ENCODE peak calls at places on chromosomes 3 and 15, in ten cellular contexts. J is HT-29; B is stimulated activated CD4-positive, alpha-beta T cell treated with anti-CD3 and anti-CD28 coated beads, Interleukin-12 subunit alpha, Interleukin-12 subunit beta, amount 100 ng/mL, for 4 hours; C is NCI-H2171 treated with DMSO at 0.1 percent for 48 hours; I is stromal cell of bone marrow; H is MG63; D is left cardiac atrium; T is ovary; F is left ventricle myocardium inferior; Y is NCI-H1105. P is an unnamed sample.
A peak's percentile ranks its signal among the peaks of the same experiment; 100 is the strongest.

GRCh38 chr3:197495999-197496745 is 59.6 kb downstream of the BDH1 start:
- DNase-seq in J (no peak), B (no peak), C (no peak), I (no peak), H (no peak), D (no peak), T (no peak), F (no peak), Y (no peak), P (no peak)

GRCh38 chr3:87173071-87173470 is 54.0 kb upstream of the CHMP2B start:
- DNase-seq in J (no peak), B (no peak), C (no peak), I (no peak), H (peak; percentile 70), D (no peak), T (no peak), F (no peak), Y (no peak), P (no peak)

GRCh38 chr3:100698736-100699135 is 10.6 kb upstream of the TFG start:
- DNase-seq in J (no peak), B (no peak), C (no peak), I (no peak), H (no peak), D (no peak), T (no peak), F (no peak), Y (no peak), P (no peak)

GRCh38 chr3:141402476-141403171 is 34.3 kb downstream of the ZBTB38 start:
- DNase-seq in J (peak; percentile 43), B (peak; percentile 33), C (peak; percentile 52), I (no peak), H (peak; percentile 78), D (peak; percentile 77), T (peak; percentile 81), F (peak; percentile 84), Y (peak; percentile 44), P (peak; percentile 56)

GRCh38 chr3:151460240-151460639 is 621 bp downstream of the IGSF10 start:
- DNase-seq in J (peak; percentile 35), B (no peak), C (no peak), I (no peak), H (no peak), D (no peak), T (no peak), F (no peak), Y (no peak), P (no peak)

GRCh38 chr3:36763850-36764703 is at the start of gene DCLK3:
- DNase-seq in J (no peak), B (no peak), C (peak; percentile 28), I (no peak), H (peak; percentile 9), D (peak; percentile 29), T (no peak), F (no peak), Y (no peak), P (peak; percentile 7)

GRCh38 chr3:185442031-185442430 is 56.8 kb downstream of the TMEM41A start:
- DNase-seq in J (no peak), B (no peak), C (no peak), I (no peak), H (no peak), D (no peak), T (no peak), F (no peak), Y (no peak), P (no peak)

GRCh38 chr15:90970274-90970673 is 15.6 kb downstream of the RCCD1 start:
- DNase-seq in J (no peak), B (no peak), C (no peak), I (no peak), H (no peak), D (no peak), T (no peak), F (no peak), Y (no peak), P (no peak)

GRCh38 chr3:130378677-130379191 is 33.3 kb downstream of the COL6A5 start:
- DNase-seq in J (no peak), B (no peak), C (no peak), I (no peak), H (no peak), D (no peak), T (no peak), F (no peak), Y (no peak), P (no peak)

GRCh38 chr3:115968871-115969270 is 345.6 kb downstream of the GAP43 start:
- DNase-seq in J (no peak), B (no peak), C (no peak), I (no peak), H (no peak), D (no peak), T (no peak), F (no peak), Y (no peak), P (no peak)

GRCh38 chr15:71336671-71337070 is 221.4 kb downstream of the THSD4 start:
- DNase-seq in J (peak; percentile 62), B (no peak), C (no peak), I (no peak), H (no peak), D (no peak), T (no peak), F (no peak), Y (no peak), P (no peak)

GRCh38 chr15:48544816-48545215 is 100.7 kb downstream of the FBN1 start:
- DNase-seq in J (no peak), B (no peak), C (no peak), I (no peak), H (no peak), D (no peak), T (no peak), F (no peak), Y (no peak), P (no peak)

GRCh38 chr3:191707817-191708216 is 246.9 kb downstream of the PYDC2 start:
- DNase-seq in J (no peak), B (no peak), C (no peak), I (no peak), H (no peak), D (no peak), T (no peak), F (no peak), Y (no peak), P (no peak)

GRCh38 chr3:24590344-24590880 is 95.8 kb upstream of the THRB start:
- DNase-seq in J (no peak), B (no peak), C (no peak), I (no peak), H (no peak), D (no peak), T (no peak), F (no peak), Y (no peak), P (no peak)

GRCh38 chr15:48681274-48681840 is 35.8 kb upstream of the FBN1 start:
- DNase-seq in J (no peak), B (no peak), C (no peak), I (no peak), H (peak; percentile 40), D (no peak), T (no peak), F (no peak), Y (no peak), P (peak; percentile 54)

GRCh38 chr3:24521306-24522154 is 26.9 kb upstream of the THRB start:
- DNase-seq in J (peak; percentile 44), B (no peak), C (peak; percentile 9), I (no peak), H (peak; percentile 37), D (peak; percentile 71), T (peak; percentile 68), F (peak; percentile 76), Y (peak; percentile 22), P (peak; percentile 40)

GRCh38 chr15:63535689-63536088 is 31.3 kb downstream of the USP3 start:
- DNase-seq in J (no peak), B (no peak), C (no peak), I (no peak), H (no peak), D (no peak), T (no peak), F (no peak), Y (no peak), P (no peak)

GRCh38 chr15:80585544-80586018 is 109.5 kb upstream of the ABHD17C start:
- DNase-seq in J (peak; percentile 21), B (no peak), C (no peak), I (no peak), H (no peak), D (no peak), T (no peak), F (no peak), Y (peak; percentile 1), P (no peak)

GRCh38 chr3:128392812-128393544 is 73.7 kb downstream of the DNAJB8 start:
- DNase-seq in J (no peak), B (no peak), C (peak; percentile 63), I (no peak), H (no peak), D (no peak), T (no peak), F (no peak), Y (no peak), P (no peak)

GRCh38 chr3:184654375-184654774 is 57.5 kb downstream of the MAGEF1 start:
- DNase-seq in J (no peak), B (no peak), C (no peak), I (no peak), H (no peak), D (no peak), T (no peak), F (no peak), Y (no peak), P (no peak)

GRCh38 chr15:83784975-83785374 is 131.1 kb downstream of the ADAMTSL3 start:
- DNase-seq in J (peak; percentile 53), B (no peak), C (no peak), I (no peak), H (peak; percentile 32), D (no peak), T (no peak), F (no peak), Y (no peak), P (peak; percentile 4)

GRCh38 chr15:66241301-66241700 is 12.2 kb downstream of the MEGF11 start:
- DNase-seq in J (no peak), B (no peak), C (no peak), I (no peak), H (no peak), D (no peak), T (no peak), F (no peak), Y (no peak), P (no peak)

GRCh38 chr3:141368925-141369794 is 856 bp downstream of the ZBTB38 start:
- DNase-seq in J (peak; percentile 50), B (no peak), C (no peak), I (peak; percentile 73), H (no peak), D (no peak), T (no peak), F (no peak), Y (no peak), P (peak; percentile 74)

GRCh38 chr15:68638953-68639500 is 60.2 kb downstream of the CORO2B start:
- DNase-seq in J (no peak), B (no peak), C (no peak), I (peak; percentile 68), H (peak; percentile 96), D (no peak), T (no peak), F (no peak), Y (no peak), P (peak; percentile 51)

GRCh38 chr3:38583688-38584087 is 65.8 kb downstream of the SCN5A start:
- DNase-seq in J (no peak), B (no peak), C (no peak), I (no peak), H (no peak), D (no peak), T (no peak), F (no peak), Y (no peak), P (no peak)

GRCh38 chr3:154122096-154122911 is 1.1 kb downstream of the ARHGEF26 start:
- DNase-seq in J (no peak), B (peak; percentile 4), C (peak; percentile 28), I (no peak), H (no peak), D (peak; percentile 26), T (peak; percentile 53), F (peak; percentile 18), Y (no peak), P (peak; percentile 48)